ENCODE peak calls at places on chromosomes 5 and 9, in eight cellular contexts. L, T, D, I, Q, F, S and P are unnamed samples.

GRCh38 chr5:137635521-137635921 is 100.4 kb downstream of the KLHL3 start:
- DNase-seq in L (no peak), T (no peak), D (no peak), I (no peak), Q (no peak), F (no peak), S (no peak), P (no peak)

GRCh38 chr9:126722252-126722921 is 82.5 kb upstream of the ZBTB43 start:
- DNase-seq in L (peak; percentile 76), T (peak; percentile 83), D (peak; percentile 36), I (peak; percentile 66), Q (peak; percentile 86), F (peak; percentile 70), S (peak; percentile 80), P (peak; percentile 67)

GRCh38 chr5:134813407-134813806 is 32.4 kb upstream of the C5orf24 start:
- DNase-seq in L (no peak), T (no peak), D (no peak), I (no peak), Q (no peak), F (no peak), S (no peak), P (no peak)

GRCh38 chr5:98103807-98104206 is 669.7 kb upstream of the RGMB start:
- DNase-seq in L (no peak), T (no peak), D (no peak), I (no peak), Q (no peak), F (no peak), S (no peak), P (no peak)

GRCh38 chr5:142014911-142015584 is 2.2 kb upstream of the GNPDA1 start:
- DNase-seq in L (peak; percentile 30), T (no peak), D (peak; percentile 69), I (peak; percentile 63), Q (peak; percentile 62), F (peak; percentile 22), S (no peak), P (peak; percentile 25)

GRCh38 chr9:133770076-133770777 is 32.1 kb upstream of the SARDH start:
- DNase-seq in L (peak; percentile 3), T (peak; percentile 27), D (no peak), I (no peak), Q (no peak), F (no peak), S (peak; percentile 65), P (peak; percentile 87)

GRCh38 chr5:80481019-80481893 is 6.6 kb upstream of the FAM151B start:
- DNase-seq in L (no peak), T (no peak), D (peak; percentile 38), I (peak; percentile 63), Q (peak; percentile 18), F (no peak), S (no peak), P (no peak)

GRCh38 chr9:109556061-109556460 is 58.0 kb upstream of the PTPN3 start:
- DNase-seq in L (no peak), T (no peak), D (no peak), I (no peak), Q (no peak), F (no peak), S (no peak), P (no peak)

GRCh38 chr9:15349892-15350761 is 43.1 kb upstream of the TTC39B start:
- DNase-seq in L (no peak), T (no peak), D (no peak), I (peak; percentile 86), Q (no peak), F (no peak), S (no peak), P (peak; percentile 19)

GRCh38 chr9:69293186-69293585 is 31.8 kb upstream of the ENTREP1 start:
- DNase-seq in L (no peak), T (no peak), D (no peak), I (no peak), Q (no peak), F (no peak), S (no peak), P (no peak)

GRCh38 chr9:122274055-122274454 is 9.4 kb downstream of the MRRF start:
- DNase-seq in L (no peak), T (no peak), D (no peak), I (no peak), Q (no peak), F (no peak), S (no peak), P (no peak)

GRCh38 chr9:37574241-37574721 is 1.9 kb downstream of the FBXO10 start:
- DNase-seq in L (no peak), T (no peak), D (no peak), I (no peak), Q (no peak), F (no peak), S (no peak), P (no peak)
- H3K4me1 ChIP-seq in L (peaks cover 21% of the 10 kb centered on the region), T (peaks cover 7% of the 10 kb centered on the region), D (no peaks in the 10 kb centered on the region), I (peaks cover 13% of the 10 kb centered on the region), Q (no peaks in the 10 kb centered on the region), F (no peaks in the 10 kb centered on the region), S (no peaks in the 10 kb centered on the region), P (peaks cover 9% of the 10 kb centered on the region)

GRCh38 chr5:55306641-55307382 is 682 bp downstream of the DHX29 start:
- DNase-seq in L (no peak), T (no peak), D (no peak), I (no peak), Q (no peak), F (no peak), S (no peak), P (no peak)
- H3K4me1 ChIP-seq in L (peaks cover 67% of the 10 kb centered on the region), T (peaks cover 23% of the 10 kb centered on the region), D (peaks cover 18% of the 10 kb centered on the region), I (peaks cover 43% of the 10 kb centered on the region), Q (peaks cover 32% of the 10 kb centered on the region), F (no peaks in the 10 kb centered on the region), S (peaks cover 54% of the 10 kb centered on the region), P (peaks cover 23% of the 10 kb centered on the region)

GRCh38 chr5:150780180-150780692 is 1.7 kb downstream of the SMIM3 start:
- DNase-seq in L (peak; percentile 47), T (peak; percentile 71), D (no peak), I (no peak), Q (no peak), F (peak; percentile 68), S (no peak), P (no peak)

GRCh38 chr5:150782850-150783249 is 4.3 kb downstream of the SMIM3 start:
- DNase-seq in L (no peak), T (no peak), D (no peak), I (no peak), Q (no peak), F (no peak), S (no peak), P (no peak)

GRCh38 chr5:150779397-150780179 is 1.0 kb downstream of the SMIM3 start:
- DNase-seq in L (no peak), T (no peak), D (no peak), I (no peak), Q (no peak), F (no peak), S (no peak), P (no peak)

GRCh38 chr5:150781706-150782614 is 3.4 kb downstream of the SMIM3 start:
- DNase-seq in L (peak; percentile 67), T (peak; percentile 79), D (no peak), I (no peak), Q (no peak), F (peak; percentile 79), S (no peak), P (no peak)

DNA sequence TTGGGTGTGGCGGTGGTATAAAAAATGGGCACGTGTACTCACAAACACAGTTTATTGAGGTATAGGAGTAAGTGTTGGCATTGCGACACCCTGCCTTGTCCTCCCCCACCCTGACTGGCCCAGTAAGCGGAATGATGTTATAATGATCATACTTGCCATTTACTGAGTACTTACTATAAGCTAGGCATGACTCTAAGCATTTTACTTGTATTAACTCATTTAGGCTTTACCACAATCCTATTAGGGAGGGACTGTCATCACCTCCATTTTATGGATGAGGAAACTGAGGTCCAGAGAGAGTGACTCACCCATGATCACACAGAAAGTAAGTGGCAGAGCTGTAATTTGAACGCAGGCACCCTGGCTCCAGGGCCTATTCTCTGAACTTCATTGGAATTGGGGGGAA is 2.3 kb downstream of the SMIM3 start:
- DNase-seq in L (no peak), T (no peak), D (no peak), I (no peak), Q (no peak), F (no peak), S (no peak), P (no peak)
- H3K4me1 ChIP-seq in L (peaks cover 76% of the 10 kb centered on the region), T (peaks cover 19% of the 10 kb centered on the region), D (peaks cover 60% of the 10 kb centered on the region), I (peaks cover 9% of the 10 kb centered on the region), Q (peaks cover 48% of the 10 kb centered on the region), F (no peaks in the 10 kb centered on the region), S (no peaks in the 10 kb centered on the region), P (peaks cover 17% of the 10 kb centered on the region)

GRCh38 chr5:37247036-37247435 is 2.1 kb downstream of the CPLANE1 start:
- DNase-seq in L (no peak), T (no peak), D (no peak), I (no peak), Q (no peak), F (no peak), S (no peak), P (no peak)
- H3K4me1 ChIP-seq in L (peaks cover 25% of the 10 kb centered on the region), T (no peaks in the 10 kb centered on the region), D (peaks cover 4% of the 10 kb centered on the region), I (peaks cover 10% of the 10 kb centered on the region), Q (peaks cover 6% of the 10 kb centered on the region), F (peaks cover 9% of the 10 kb centered on the region), S (no peaks in the 10 kb centered on the region), P (no peaks in the 10 kb centered on the region)

GRCh38 chr9:110755179-110755578 is 86.6 kb downstream of the MUSK start:
- DNase-seq in L (no peak), T (no peak), D (no peak), I (no peak), Q (no peak), F (no peak), S (no peak), P (no peak)
- H3K4me1 ChIP-seq in L (no peaks in the 10 kb centered on the region), T (no peaks in the 10 kb centered on the region), D (peaks cover 7% of the 10 kb centered on the region), I (peaks cover 32% of the 10 kb centered on the region), Q (no peaks in the 10 kb centered on the region), F (no peaks in the 10 kb centered on the region), S (no peaks in the 10 kb centered on the region), P (no peaks in the 10 kb centered on the region)